ENCODE peak calls at places on chromosome 19, in four cellular contexts. One of them, this sample, is unnamed.
A peak's percentile ranks its signal among the peaks of the same experiment; 100 is the strongest.

GRCh38 chr19:16519230-16519687 is 23.0 kb downstream of the CHERP start:
- DNase-seq in endothelial cell of umbilical vein: no peak
- DNase-seq in upper lobe of right lung: no peak
- DNase-seq in colonic mucosa: no peak
- DNase-seq in this sample: no peak

GRCh38 chr19:511101-511841 is 4.0 kb downstream of the TPGS1 start:
- DNase-seq in endothelial cell of umbilical vein: peak; percentile 71
- DNase-seq in colonic mucosa: peak; percentile 88
- DNase-seq in upper lobe of right lung: peak; percentile 72
- DNase-seq in this sample: no peak

GRCh38 chr19:54517483-54517882 is 14.9 kb downstream of the LAIR2 start:
- DNase-seq in endothelial cell of umbilical vein: peak; percentile 52
- DNase-seq in upper lobe of right lung: no peak
- DNase-seq in colonic mucosa: peak; percentile 38
- DNase-seq in this sample: no peak

GRCh38 chr19:7263066-7263465 is 31.1 kb downstream of the INSR start:
- DNase-seq in colonic mucosa: no peak
- DNase-seq in endothelial cell of umbilical vein: no peak
- DNase-seq in upper lobe of right lung: no peak
- DNase-seq in this sample: no peak

GRCh38 chr19:57171551-57172081 is 4.3 kb upstream of the DUXA start:
- DNase-seq in endothelial cell of umbilical vein: no peak
- DNase-seq in colonic mucosa: peak; percentile 32
- DNase-seq in upper lobe of right lung: no peak
- DNase-seq in this sample: no peak

GRCh38 chr19:11361037-11361770 is 6.0 kb downstream of the PLPPR2 start:
- DNase-seq in colonic mucosa: peak; percentile 98
- DNase-seq in endothelial cell of umbilical vein: no peak
- DNase-seq in upper lobe of right lung: peak; percentile 88
- DNase-seq in this sample: no peak

GRCh38 chr19:16405797-16406196 is 66.0 kb downstream of the EPS15L1 start:
- DNase-seq in endothelial cell of umbilical vein: no peak
- DNase-seq in upper lobe of right lung: no peak
- DNase-seq in colonic mucosa: no peak
- DNase-seq in this sample: peak; percentile 77

GRCh38 chr19:33486936-33487793 is 34.4 kb downstream of the PEPD start:
- DNase-seq in upper lobe of right lung: peak; percentile 52
- DNase-seq in endothelial cell of umbilical vein: no peak
- DNase-seq in colonic mucosa: no peak
- DNase-seq in this sample: peak; percentile 80

GRCh38 chr19:3653865-3654513 is 27.4 kb upstream of the CACTIN start:
- DNase-seq in colonic mucosa: no peak
- DNase-seq in endothelial cell of umbilical vein: no peak
- DNase-seq in upper lobe of right lung: no peak
- DNase-seq in this sample: no peak

GRCh38 chr19:16033721-16034120 is 42.6 kb upstream of the TPM4 start:
- DNase-seq in colonic mucosa: no peak
- DNase-seq in endothelial cell of umbilical vein: no peak
- DNase-seq in upper lobe of right lung: no peak
- DNase-seq in this sample: no peak

GRCh38 chr19:15298847-15299567 is 33.3 kb downstream of the BRD4 start:
- DNase-seq in upper lobe of right lung: peak; percentile 58
- DNase-seq in colonic mucosa: no peak
- DNase-seq in endothelial cell of umbilical vein: no peak
- DNase-seq in this sample: peak; percentile 60

GRCh38 chr19:47778954-47779351 is 450 bp downstream of the SELENOW start:
- DNase-seq in endothelial cell of umbilical vein: peak; percentile 34
- DNase-seq in upper lobe of right lung: no peak
- DNase-seq in colonic mucosa: peak; percentile 78
- DNase-seq in this sample: no peak

GRCh38 chr19:18645035-18645511 is 8.2 kb downstream of the KLHL26 start:
- DNase-seq in upper lobe of right lung: no peak
- DNase-seq in endothelial cell of umbilical vein: no peak
- DNase-seq in colonic mucosa: no peak
- DNase-seq in this sample: no peak

DNA sequence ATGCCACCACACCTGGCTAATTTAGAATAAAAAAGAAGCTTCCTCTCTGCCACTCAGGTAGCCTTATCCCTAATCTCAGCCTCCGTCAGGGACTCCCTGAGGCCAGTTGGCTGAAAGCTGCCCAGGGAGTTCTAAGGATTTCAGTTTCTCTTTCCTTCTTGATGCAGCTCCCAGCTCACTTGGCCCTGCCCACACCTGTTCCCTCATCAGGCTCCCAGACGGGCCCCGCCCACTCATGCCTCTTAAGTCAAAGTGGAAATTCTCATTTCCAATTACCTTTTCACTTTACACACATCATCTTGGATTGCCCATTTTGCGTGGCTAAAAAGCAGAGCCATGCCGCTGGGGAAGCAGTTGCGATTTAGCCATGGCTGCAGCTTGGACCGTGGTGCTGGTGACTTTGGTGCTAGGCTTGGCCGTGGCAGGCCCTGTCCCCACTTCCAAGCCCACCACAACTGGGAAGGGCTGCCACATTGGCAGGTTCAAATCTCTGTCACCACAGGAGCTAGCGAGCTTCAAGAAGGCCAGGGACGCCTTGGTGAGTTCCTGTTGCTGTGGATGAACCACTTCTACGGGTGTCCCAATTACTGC is at the start of gene IFNL1:
- DNase-seq in colonic mucosa: no peak
- DNase-seq in endothelial cell of umbilical vein: no peak
- DNase-seq in upper lobe of right lung: peak; percentile 77
- DNase-seq in this sample: no peak
- TF ChIP-seq CTCF in colonic mucosa: no peak
- TF ChIP-seq CTCF in endothelial cell of umbilical vein: no peak
- TF ChIP-seq CTCF in upper lobe of right lung: no peak
- TF ChIP-seq CTCF in this sample: no peak

DNA sequence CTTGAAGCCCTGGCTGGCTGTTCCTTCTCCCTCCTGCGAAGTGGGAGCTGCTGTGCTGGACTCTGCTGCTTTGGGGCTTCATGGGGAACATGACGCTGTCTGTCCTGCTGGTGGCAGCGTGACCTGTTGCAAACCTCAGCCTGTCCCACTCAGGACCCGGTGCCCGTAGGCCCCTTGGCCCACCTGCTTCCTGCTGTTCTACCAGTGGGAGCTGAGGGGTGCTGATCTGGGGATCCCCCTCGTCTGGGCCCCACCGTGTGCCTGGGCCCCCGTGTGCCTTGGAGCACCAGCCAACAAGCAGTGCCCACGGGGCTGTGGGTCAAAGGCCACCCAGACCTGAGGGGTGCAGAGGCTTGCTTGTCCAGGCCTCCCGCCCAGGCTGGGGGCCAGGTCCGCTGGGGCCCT is 5.3 kb downstream of the SPPL2B start:
- DNase-seq in endothelial cell of umbilical vein: no peak
- DNase-seq in colonic mucosa: no peak
- DNase-seq in upper lobe of right lung: no peak
- DNase-seq in this sample: no peak
- TF ChIP-seq CTCF in endothelial cell of umbilical vein: no peak
- TF ChIP-seq CTCF in colonic mucosa: no peak
- TF ChIP-seq CTCF in upper lobe of right lung: no peak
- TF ChIP-seq CTCF in this sample: peak; percentile 21

GRCh38 chr19:13152854-13153626 is 2.8 kb downstream of the IER2 start:
- DNase-seq in endothelial cell of umbilical vein: peak; percentile 94
- DNase-seq in colonic mucosa: peak; percentile 99
- DNase-seq in upper lobe of right lung: peak; percentile 96
- DNase-seq in this sample: no peak
- TF ChIP-seq CTCF in endothelial cell of umbilical vein: peak; percentile 17
- TF ChIP-seq CTCF in colonic mucosa: no peak
- TF ChIP-seq CTCF in upper lobe of right lung: no peak
- TF ChIP-seq CTCF in this sample: peak; percentile 72

DNA sequence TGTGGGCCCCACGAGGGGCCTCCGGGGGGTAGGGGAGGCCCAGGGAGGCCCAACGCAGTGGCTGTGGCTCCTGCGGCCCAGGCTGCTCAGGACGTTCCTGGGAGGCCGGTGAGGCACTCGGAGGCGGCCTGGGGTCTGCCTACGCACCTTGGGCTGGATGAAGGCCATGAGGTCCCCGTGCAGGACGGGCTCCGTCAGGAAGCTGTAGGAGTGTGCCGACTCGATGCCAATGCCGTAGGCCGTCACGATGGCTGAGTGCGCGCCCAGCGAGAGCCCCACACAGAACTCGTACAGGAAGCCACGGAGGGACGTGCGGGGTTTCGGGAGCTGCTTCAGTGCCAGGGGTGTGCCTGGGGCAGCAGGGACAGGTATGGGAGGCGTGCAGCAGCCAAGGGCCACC is 5.9 kb downstream of the SBK2 start:
- DNase-seq in upper lobe of right lung: no peak
- DNase-seq in endothelial cell of umbilical vein: no peak
- DNase-seq in colonic mucosa: no peak
- DNase-seq in this sample: no peak
- TF ChIP-seq CTCF in upper lobe of right lung: no peak
- TF ChIP-seq CTCF in endothelial cell of umbilical vein: no peak
- TF ChIP-seq CTCF in colonic mucosa: no peak
- TF ChIP-seq CTCF in this sample: no peak